ENCODE peak calls at places on chromosome 5, in six cellular contexts. One of them, this sample, is unnamed.

GRCh38 chr5:139641116-139642080 is 6.8 kb upstream of the CXXC5 start:
- DNase-seq in neuronal stem cell: no peak
- DNase-seq in mesenchymal stem cell: no peak
- DNase-seq in IMR-90: no peak
- DNase-seq in trophoblast cell: no peak
- DNase-seq in H1: no peak
- DNase-seq in this sample: no peak

GRCh38 chr5:9545301-9545958 is 445 bp downstream of the SEMA5A start:
- DNase-seq in neuronal stem cell: peak; percentile 36
- DNase-seq in mesenchymal stem cell: peak; percentile 17
- DNase-seq in IMR-90: no peak
- DNase-seq in trophoblast cell: no peak
- DNase-seq in H1: no peak
- DNase-seq in this sample: peak; percentile 59

GRCh38 chr5:138504799-138505198 is 38.2 kb downstream of the ETF1 start:
- DNase-seq in neuronal stem cell: no peak
- DNase-seq in mesenchymal stem cell: no peak
- DNase-seq in IMR-90: no peak
- DNase-seq in trophoblast cell: no peak
- DNase-seq in H1: no peak
- DNase-seq in this sample: no peak

GRCh38 chr5:7837401-7837800 is 13.5 kb downstream of the CFAP90 start:
- DNase-seq in neuronal stem cell: no peak
- DNase-seq in mesenchymal stem cell: no peak
- DNase-seq in IMR-90: no peak
- DNase-seq in trophoblast cell: no peak
- DNase-seq in H1: no peak
- DNase-seq in this sample: no peak

GRCh38 chr5:79886940-79887339 is 104.1 kb downstream of the MTX3 start:
- DNase-seq in neuronal stem cell: no peak
- DNase-seq in mesenchymal stem cell: no peak
- DNase-seq in IMR-90: no peak
- DNase-seq in trophoblast cell: no peak
- DNase-seq in H1: no peak
- DNase-seq in this sample: no peak

GRCh38 chr5:146025108-146025507 is 80.3 kb downstream of the PLAC8L1 start:
- DNase-seq in neuronal stem cell: no peak
- DNase-seq in mesenchymal stem cell: peak; percentile 10
- DNase-seq in IMR-90: no peak
- DNase-seq in trophoblast cell: no peak
- DNase-seq in H1: no peak
- DNase-seq in this sample: no peak

GRCh38 chr5:172603425-172603824 is 37.6 kb upstream of the NEURL1B start:
- DNase-seq in neuronal stem cell: peak; percentile 11
- DNase-seq in mesenchymal stem cell: peak; percentile 15
- DNase-seq in IMR-90: peak; percentile 51
- DNase-seq in trophoblast cell: peak; percentile 18
- DNase-seq in H1: no peak
- DNase-seq in this sample: no peak

GRCh38 chr5:145441228-145441627 is 393.9 kb downstream of the PRELID2 start:
- DNase-seq in neuronal stem cell: no peak
- DNase-seq in mesenchymal stem cell: no peak
- DNase-seq in IMR-90: no peak
- DNase-seq in trophoblast cell: no peak
- DNase-seq in H1: no peak
- DNase-seq in this sample: no peak

GRCh38 chr5:116363780-116364179 is 210.8 kb downstream of the SEMA6A start:
- DNase-seq in neuronal stem cell: no peak
- DNase-seq in mesenchymal stem cell: no peak
- DNase-seq in IMR-90: no peak
- DNase-seq in trophoblast cell: no peak
- DNase-seq in H1: no peak
- DNase-seq in this sample: no peak
- H4K91ac ChIP-seq in neuronal stem cell: no peak overlapping the region
- H4K91ac ChIP-seq in mesenchymal stem cell: no peak overlapping the region
- H4K91ac ChIP-seq in IMR-90: no peak overlapping the region
- H4K91ac ChIP-seq in trophoblast cell: no peak overlapping the region
- H4K91ac ChIP-seq in H1: no peak overlapping the region
- H4K91ac ChIP-seq in this sample: no peak overlapping the region

GRCh38 chr5:98627121-98627520 is 146.3 kb upstream of the RGMB start:
- DNase-seq in neuronal stem cell: no peak
- DNase-seq in mesenchymal stem cell: no peak
- DNase-seq in IMR-90: no peak
- DNase-seq in trophoblast cell: no peak
- DNase-seq in H1: no peak
- DNase-seq in this sample: no peak
- H4K91ac ChIP-seq in neuronal stem cell: no peak overlapping the region
- H4K91ac ChIP-seq in mesenchymal stem cell: no peak overlapping the region
- H4K91ac ChIP-seq in IMR-90: no peak overlapping the region
- H4K91ac ChIP-seq in trophoblast cell: no peak overlapping the region
- H4K91ac ChIP-seq in H1: no peak overlapping the region
- H4K91ac ChIP-seq in this sample: no peak overlapping the region

GRCh38 chr5:152622628-152623027 is 217.5 kb upstream of the NMUR2 start:
- DNase-seq in neuronal stem cell: no peak
- DNase-seq in mesenchymal stem cell: no peak
- DNase-seq in IMR-90: no peak
- DNase-seq in trophoblast cell: no peak
- DNase-seq in H1: no peak
- DNase-seq in this sample: no peak
- H4K91ac ChIP-seq in neuronal stem cell: no peak overlapping the region
- H4K91ac ChIP-seq in mesenchymal stem cell: no peak overlapping the region
- H4K91ac ChIP-seq in IMR-90: no peak overlapping the region
- H4K91ac ChIP-seq in trophoblast cell: no peak overlapping the region
- H4K91ac ChIP-seq in H1: no peak overlapping the region
- H4K91ac ChIP-seq in this sample: no peak overlapping the region

DNA sequence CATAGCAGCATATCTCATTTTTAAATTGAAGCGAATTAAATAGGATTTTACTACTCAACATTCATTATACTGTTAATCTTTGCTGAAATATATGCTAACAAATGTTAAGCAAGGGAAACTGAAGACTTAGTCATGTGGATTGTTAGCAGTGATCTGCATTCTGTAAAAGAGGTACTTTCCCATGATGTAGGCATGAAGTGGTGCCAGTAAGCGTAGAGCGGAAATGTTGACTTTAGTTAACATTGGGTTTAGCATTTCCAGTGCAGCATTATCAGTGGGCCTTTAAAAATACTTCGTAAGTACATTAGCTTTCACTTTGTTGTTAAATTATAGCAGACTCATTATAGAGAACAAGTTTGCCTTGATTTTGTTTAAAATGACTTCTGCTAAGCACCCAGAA is 130.3 kb downstream of the CDC42SE2 start:
- DNase-seq in neuronal stem cell: no peak
- DNase-seq in mesenchymal stem cell: no peak
- DNase-seq in IMR-90: peak; percentile 69
- DNase-seq in trophoblast cell: no peak
- DNase-seq in H1: no peak
- DNase-seq in this sample: no peak
- H4K91ac ChIP-seq in neuronal stem cell: no peak overlapping the region
- H4K91ac ChIP-seq in mesenchymal stem cell: no peak overlapping the region
- H4K91ac ChIP-seq in IMR-90: no peak overlapping the region
- H4K91ac ChIP-seq in trophoblast cell: no peak overlapping the region
- H4K91ac ChIP-seq in H1: no peak overlapping the region
- H4K91ac ChIP-seq in this sample: no peak overlapping the region

DNA sequence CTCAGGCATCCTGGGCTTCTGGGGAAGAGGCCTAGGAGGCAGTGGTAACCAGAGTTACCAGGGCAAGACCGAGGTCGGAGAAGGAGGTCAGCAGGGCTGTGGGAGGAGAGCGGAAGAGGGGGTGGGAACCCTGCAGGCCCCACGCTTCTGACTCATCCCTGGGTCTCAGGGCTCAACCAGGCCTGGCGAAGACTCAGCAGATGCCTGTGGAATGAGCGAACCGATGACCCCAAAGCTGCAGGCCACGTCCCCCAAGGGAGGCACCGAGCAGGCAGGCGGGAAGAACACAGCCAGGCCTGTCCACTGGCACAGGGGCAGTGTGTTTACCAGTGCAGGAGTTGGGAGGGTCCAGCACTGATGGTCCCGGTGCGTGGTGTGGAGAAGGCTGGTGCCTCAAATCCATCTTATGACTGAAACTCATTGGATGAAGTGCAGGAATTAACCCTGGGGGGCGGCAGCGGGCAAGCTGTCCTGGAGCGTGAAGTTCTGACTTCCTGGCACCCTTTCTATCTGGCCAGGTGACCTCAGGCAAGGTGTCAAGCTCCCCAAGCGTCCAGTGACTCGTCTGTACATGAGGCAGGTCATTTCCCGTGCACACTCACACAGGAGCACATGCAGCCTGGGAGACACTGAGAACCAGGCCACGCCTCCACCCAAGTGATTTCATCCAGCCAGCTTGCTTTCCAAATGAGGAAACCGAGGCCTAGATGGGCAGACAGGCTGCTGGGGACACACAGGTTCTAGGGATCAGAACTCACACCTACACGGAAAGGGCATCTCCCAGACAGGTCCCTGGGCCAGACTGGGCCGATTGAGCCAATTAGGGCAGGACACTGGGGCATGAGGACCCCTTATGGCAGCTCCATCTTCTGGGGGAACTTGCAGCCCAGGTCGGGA is 69.1 kb downstream of the ADAMTS2 start:
- DNase-seq in neuronal stem cell: no peak
- DNase-seq in mesenchymal stem cell: peak; percentile 98
- DNase-seq in IMR-90: peak; percentile 98
- DNase-seq in trophoblast cell: peak; percentile 3
- DNase-seq in H1: no peak
- DNase-seq in this sample: no peak
- H4K91ac ChIP-seq in neuronal stem cell: peak overlapping the region; percentile 66
- H4K91ac ChIP-seq in mesenchymal stem cell: peak overlapping the region; percentile 100
- H4K91ac ChIP-seq in IMR-90: peak overlapping the region; percentile 99
- H4K91ac ChIP-seq in trophoblast cell: peak overlapping the region; percentile 92
- H4K91ac ChIP-seq in H1: no peak overlapping the region
- H4K91ac ChIP-seq in this sample: no peak overlapping the region

GRCh38 chr5:90158131-90158530 is 251.4 kb downstream of the CETN3 start:
- DNase-seq in neuronal stem cell: no peak
- DNase-seq in mesenchymal stem cell: peak; percentile 62
- DNase-seq in IMR-90: no peak
- DNase-seq in trophoblast cell: no peak
- DNase-seq in H1: no peak
- DNase-seq in this sample: no peak
- H4K91ac ChIP-seq in neuronal stem cell: no peak overlapping the region
- H4K91ac ChIP-seq in mesenchymal stem cell: no peak overlapping the region
- H4K91ac ChIP-seq in IMR-90: no peak overlapping the region
- H4K91ac ChIP-seq in trophoblast cell: no peak overlapping the region
- H4K91ac ChIP-seq in H1: no peak overlapping the region
- H4K91ac ChIP-seq in this sample: no peak overlapping the region

GRCh38 chr5:36170869-36171424 is 19.0 kb downstream of the SKP2 start:
- DNase-seq in neuronal stem cell: no peak
- DNase-seq in mesenchymal stem cell: no peak
- DNase-seq in IMR-90: no peak
- DNase-seq in trophoblast cell: no peak
- DNase-seq in H1: no peak
- DNase-seq in this sample: no peak

GRCh38 chr5:36164461-36164860 is 12.6 kb downstream of the SKP2 start:
- DNase-seq in neuronal stem cell: no peak
- DNase-seq in mesenchymal stem cell: no peak
- DNase-seq in IMR-90: no peak
- DNase-seq in trophoblast cell: peak; percentile 28
- DNase-seq in H1: no peak
- DNase-seq in this sample: no peak

GRCh38 chr5:36173426-36173825 is 21.5 kb downstream of the SKP2 start:
- DNase-seq in neuronal stem cell: no peak
- DNase-seq in mesenchymal stem cell: no peak
- DNase-seq in IMR-90: no peak
- DNase-seq in trophoblast cell: no peak
- DNase-seq in H1: no peak
- DNase-seq in this sample: no peak

GRCh38 chr5:36172593-36172992 is 20.7 kb downstream of the SKP2 start:
- DNase-seq in neuronal stem cell: no peak
- DNase-seq in mesenchymal stem cell: no peak
- DNase-seq in IMR-90: no peak
- DNase-seq in trophoblast cell: no peak
- DNase-seq in H1: no peak
- DNase-seq in this sample: no peak

DNA sequence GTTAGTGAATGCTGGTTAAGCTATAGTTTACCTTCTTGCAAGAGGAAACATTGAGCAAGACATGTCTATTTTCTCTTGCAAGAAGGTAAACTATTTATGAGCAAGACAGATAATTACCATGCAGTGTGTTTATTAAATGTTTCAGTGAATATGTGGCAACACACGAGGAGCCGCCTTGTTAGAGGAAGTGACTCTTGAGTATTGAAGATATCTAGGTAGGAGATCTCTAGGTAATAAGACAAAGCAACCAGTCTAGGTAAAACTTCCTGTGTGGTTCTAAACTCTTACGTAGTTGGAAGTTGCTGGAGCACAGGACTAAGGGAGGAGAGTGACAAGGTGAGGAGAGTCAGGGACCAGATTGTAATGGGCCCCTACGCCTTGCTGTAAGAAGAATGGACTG is 16.8 kb downstream of the SKP2 start:
- DNase-seq in neuronal stem cell: no peak
- DNase-seq in mesenchymal stem cell: no peak
- DNase-seq in IMR-90: no peak
- DNase-seq in trophoblast cell: peak; percentile 93
- DNase-seq in H1: no peak
- DNase-seq in this sample: no peak
- H4K91ac ChIP-seq in neuronal stem cell: no peak overlapping the region
- H4K91ac ChIP-seq in mesenchymal stem cell: no peak overlapping the region
- H4K91ac ChIP-seq in IMR-90: no peak overlapping the region
- H4K91ac ChIP-seq in trophoblast cell: no peak overlapping the region
- H4K91ac ChIP-seq in H1: no peak overlapping the region
- H4K91ac ChIP-seq in this sample: no peak overlapping the region

GRCh38 chr5:57341380-57341979 is 141.1 kb downstream of the ACTBL2 start:
- DNase-seq in neuronal stem cell: no peak
- DNase-seq in mesenchymal stem cell: no peak
- DNase-seq in IMR-90: no peak
- DNase-seq in trophoblast cell: no peak
- DNase-seq in H1: no peak
- DNase-seq in this sample: no peak

GRCh38 chr5:57340681-57341080 is 141.9 kb downstream of the ACTBL2 start:
- DNase-seq in neuronal stem cell: no peak
- DNase-seq in mesenchymal stem cell: no peak
- DNase-seq in IMR-90: no peak
- DNase-seq in trophoblast cell: no peak
- DNase-seq in H1: no peak
- DNase-seq in this sample: no peak

GRCh38 chr5:57349214-57349613 is 133.4 kb downstream of the ACTBL2 start:
- DNase-seq in neuronal stem cell: no peak
- DNase-seq in mesenchymal stem cell: no peak
- DNase-seq in IMR-90: no peak
- DNase-seq in trophoblast cell: no peak
- DNase-seq in H1: no peak
- DNase-seq in this sample: no peak

GRCh38 chr5:57348376-57348775 is 134.2 kb downstream of the ACTBL2 start:
- DNase-seq in neuronal stem cell: no peak
- DNase-seq in mesenchymal stem cell: no peak
- DNase-seq in IMR-90: no peak
- DNase-seq in trophoblast cell: no peak
- DNase-seq in H1: no peak
- DNase-seq in this sample: no peak

DNA sequence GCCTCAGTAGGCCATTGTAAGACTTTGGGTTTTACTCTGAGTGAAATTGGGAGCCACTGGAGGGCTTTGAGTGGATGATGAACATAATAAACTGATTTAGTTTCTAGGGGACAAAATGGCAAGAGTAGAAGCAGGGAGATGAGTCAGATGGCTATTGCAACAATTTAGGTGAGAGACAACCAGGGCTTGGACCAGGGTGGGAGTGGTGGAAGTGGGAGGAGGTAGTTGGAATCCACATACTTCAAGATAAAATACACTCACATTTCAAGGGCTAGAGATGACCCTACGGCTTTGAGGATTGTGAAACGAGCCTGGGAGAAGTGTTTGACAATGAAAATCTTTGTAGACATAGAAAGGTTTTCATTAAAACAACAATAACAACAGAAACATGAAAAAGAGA is 136.3 kb downstream of the ACTBL2 start:
- DNase-seq in neuronal stem cell: no peak
- DNase-seq in mesenchymal stem cell: no peak
- DNase-seq in IMR-90: no peak
- DNase-seq in trophoblast cell: peak; percentile 69
- DNase-seq in H1: no peak
- DNase-seq in this sample: no peak
- H4K91ac ChIP-seq in neuronal stem cell: no peak overlapping the region
- H4K91ac ChIP-seq in mesenchymal stem cell: no peak overlapping the region
- H4K91ac ChIP-seq in IMR-90: no peak overlapping the region
- H4K91ac ChIP-seq in trophoblast cell: no peak overlapping the region
- H4K91ac ChIP-seq in H1: no peak overlapping the region
- H4K91ac ChIP-seq in this sample: no peak overlapping the region